ENCODE peak calls at places on chromosomes 2 and 18, in four cellular contexts. C, V, W and E are unnamed samples.

GRCh38 chr2:12498703-12499102 is 218.0 kb upstream of the TRIB2 start:
- DNase-seq in V (no peak), W (no peak), C (no peak), E (no peak)

GRCh38 chr2:235914756-235915155 is 253.4 kb downstream of the GBX2 start:
- DNase-seq in C (no peak), W (no peak), V (no peak), E (no peak)

GRCh38 chr18:56000041-56000440 is 412.0 kb upstream of the TCF4 start:
- DNase-seq in W (no peak), V (no peak), C (no peak), E (no peak)

GRCh38 chr2:81523344-81523743 is 1218.8 kb upstream of the LRRTM1 start:
- DNase-seq in C (no peak), V (no peak), W (no peak), E (no peak)

GRCh38 chr2:142189506-142189905 is 58.7 kb upstream of the LRP1B start:
- DNase-seq in C (no peak), W (no peak), V (no peak), E (no peak)

GRCh38 chr2:20061476-20061875 is 10.0 kb upstream of the LAPTM4A start:
- DNase-seq in C (no peak), W (no peak), V (no peak), E (no peak)

GRCh38 chr18:66495844-66496243 is 108.0 kb downstream of the CDH19 start:
- DNase-seq in V (peak), C (peak), W (peak), E (no peak)

GRCh38 chr2:234165421-234165820 is 114.9 kb downstream of the SPP2 start:
- DNase-seq in W (peak), C (no peak), V (no peak), E (no peak)

GRCh38 chr18:63140038-63140450 is 179.5 kb downstream of the BCL2 start:
- DNase-seq in W (no peak), V (no peak), C (no peak), E (no peak)
- H3K4me2 ChIP-seq in W (no peak), V (no peak), C (no peak), E (no peak)

GRCh38 chr2:206561962-206562361 is 80.3 kb upstream of the FAM237A start:
- DNase-seq in W (no peak), V (no peak), C (no peak), E (no peak)

GRCh38 chr2:206555721-206556120 is 86.6 kb upstream of the FAM237A start:
- DNase-seq in W (no peak), V (no peak), C (no peak), E (no peak)

GRCh38 chr2:206562375-206562774 is 79.9 kb upstream of the FAM237A start:
- DNase-seq in W (no peak), V (no peak), C (no peak), E (no peak)

GRCh38 chr2:206558492-206558891 is 83.8 kb upstream of the FAM237A start:
- DNase-seq in W (no peak), V (no peak), C (no peak), E (no peak)

DNA sequence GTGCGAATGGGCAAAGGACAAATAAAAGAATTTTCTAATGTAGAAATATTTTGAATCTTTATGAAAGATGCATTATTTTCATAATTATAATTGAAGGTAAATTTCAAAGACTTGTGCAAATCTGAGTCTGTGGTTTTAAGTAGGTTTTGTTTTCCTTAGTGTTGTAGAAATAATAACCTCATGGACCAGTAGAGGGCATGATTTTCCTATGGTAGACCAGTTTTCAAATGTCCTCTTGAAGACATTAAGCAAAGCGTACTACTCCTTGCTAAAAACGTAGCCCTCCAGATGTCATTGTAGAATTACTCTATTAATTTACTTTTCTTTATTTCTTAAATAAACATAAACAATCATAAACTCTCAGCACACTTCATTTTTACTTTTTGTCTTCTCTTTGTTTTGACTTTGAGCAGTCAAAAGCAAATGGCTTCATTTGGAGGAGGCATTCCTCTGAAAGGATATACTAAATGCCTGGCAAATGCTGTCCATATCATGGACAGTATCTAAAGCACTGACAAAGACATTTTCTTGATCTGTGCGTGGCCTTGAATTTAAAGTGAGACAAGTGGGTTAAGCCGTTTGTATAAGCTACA is 85.8 kb upstream of the FAM237A start:
- DNase-seq in V (peak), C (peak), W (peak), E (peak)
- TF ChIP-seq ELF1 in V (no peak), C (no peak), W (no peak), E (no peak)

GRCh38 chr2:160214461-160215055 is 14.5 kb upstream of the ITGB6 start:
- DNase-seq in W (no peak), V (no peak), C (peak), E (no peak)
- H3K4me2 ChIP-seq in W (peak), V (no peak), C (no peak), E (peak)

GRCh38 chr2:1731963-1732768 is 12.1 kb downstream of the PXDN start:
- DNase-seq in V (no peak), W (peak), C (no peak), E (no peak)
- TF ChIP-seq ELF1 in V (no peak), W (no peak), C (no peak), E (no peak)

DNA sequence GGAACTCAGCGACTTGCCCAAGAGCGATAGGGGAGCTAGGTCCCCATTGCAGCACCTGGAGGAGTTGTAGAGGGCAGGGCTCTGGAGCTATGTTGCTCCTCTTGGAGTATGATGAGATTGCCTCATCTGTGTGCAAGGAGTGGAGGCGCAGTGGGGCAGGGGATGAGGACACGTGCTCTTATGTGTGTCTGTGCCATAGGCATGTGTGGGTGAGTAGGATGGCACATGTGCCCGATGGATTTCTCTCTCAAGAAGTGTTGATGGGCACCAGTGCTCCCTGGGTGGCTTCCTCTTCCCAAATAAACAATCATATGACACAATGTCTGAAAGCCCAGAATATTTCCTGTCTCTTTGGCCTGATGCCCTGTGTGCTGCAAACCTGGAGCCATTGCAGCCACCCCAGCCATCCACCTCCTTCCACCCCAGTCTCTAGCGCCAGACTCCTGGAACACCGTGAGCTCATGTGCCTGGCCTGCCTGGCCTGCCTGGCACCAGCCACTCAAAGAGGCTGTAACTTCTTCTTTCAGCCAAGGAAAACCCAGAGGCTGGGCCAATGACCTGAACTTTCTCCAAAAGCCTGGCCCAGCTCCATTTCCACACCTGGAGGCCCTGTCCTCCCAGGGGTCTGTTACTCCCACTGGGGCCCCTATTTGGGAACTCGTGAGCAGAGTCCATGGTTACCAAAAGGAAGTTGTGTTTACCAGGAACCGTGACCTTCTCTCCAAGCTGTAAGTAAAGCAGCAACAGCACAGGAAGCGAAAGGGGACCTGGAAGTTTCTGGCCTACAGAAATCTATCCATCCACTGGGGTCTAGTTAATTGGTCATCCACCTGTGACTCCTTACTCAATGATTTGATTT is 9.5 kb upstream of the ZBTB7C start:
- DNase-seq in V (no peak), W (no peak), C (no peak), E (no peak)
- H3K4me2 ChIP-seq in V (no peak), W (no peak), C (no peak), E (no peak)

DNA sequence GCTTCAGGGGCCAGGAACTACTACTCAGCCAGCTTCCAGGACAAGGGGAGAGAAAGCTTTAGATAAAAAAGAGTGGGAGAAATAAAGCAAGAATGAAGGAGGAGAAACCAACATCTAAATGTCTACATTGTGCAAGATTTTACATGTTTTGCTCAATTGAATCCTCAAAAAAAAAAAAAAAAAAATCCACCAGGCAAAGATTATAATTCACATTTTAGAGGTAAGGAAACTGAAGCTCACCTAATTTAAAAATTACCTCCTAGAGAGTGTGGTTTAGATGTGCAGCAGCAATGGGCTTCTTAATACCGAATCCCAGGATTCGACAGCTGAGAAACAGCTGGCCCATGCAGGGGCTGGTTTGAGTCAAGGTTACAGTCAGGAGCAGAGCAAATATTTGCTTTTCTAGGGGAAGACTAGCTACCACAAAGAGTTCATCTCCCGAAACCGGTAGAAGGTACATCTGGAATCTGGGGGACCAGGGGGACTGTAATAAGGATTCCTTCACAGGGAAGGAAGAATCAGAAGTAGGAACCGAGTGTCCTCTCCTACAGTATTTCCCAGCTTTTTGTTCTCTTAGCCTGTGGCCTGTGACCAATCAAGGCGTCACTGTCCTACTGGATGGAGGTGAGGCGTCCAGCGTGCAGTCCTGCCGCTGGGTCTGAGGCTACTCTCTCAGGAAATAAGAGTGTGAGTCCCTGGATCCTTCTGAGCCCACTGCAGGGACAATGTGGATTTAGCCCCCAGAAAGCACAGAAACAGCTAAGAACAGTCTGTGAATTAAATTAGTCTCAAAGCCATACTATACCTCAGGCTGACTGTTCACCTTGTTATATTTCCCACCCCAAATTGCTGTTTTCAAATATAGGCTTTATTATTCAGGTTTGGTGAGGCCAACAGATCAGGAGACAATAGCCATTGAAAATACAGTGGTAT is 42.3 kb downstream of the IL1R2 start:
- DNase-seq in W (no peak), V (no peak), C (peak), E (no peak)
- TF ChIP-seq ELF1 in W (no peak), V (no peak), C (peak), E (no peak)